ENCODE peak calls at places on chromosomes 7 and 10, in six cellular contexts. N is GM23248, J is trophoblast cell, T is mammary epithelial cell, P is hepatocyte, A is IMR-90. Q is an unnamed sample.

GRCh38 chr10:24097771-24098207 is 111.1 kb upstream of the KIAA1217 start:
- DNase-seq in N (no peak), J (no peak), T (no peak), P (no peak), A (no peak), Q (peak; percentile 9)

GRCh38 chr7:45578467-45578866 is 4.3 kb downstream of the ADCY1 start:
- DNase-seq in N (no peak), J (no peak), T (no peak), P (no peak), A (no peak), Q (no peak)

GRCh38 chr10:79031723-79032122 is 37.0 kb upstream of the ZMIZ1 start:
- DNase-seq in N (no peak), J (no peak), T (no peak), P (no peak), A (no peak), Q (no peak)

GRCh38 chr7:135770139-135770710 is 21.6 kb upstream of the FAM180A start:
- DNase-seq in N (peak; percentile 45), J (no peak), T (peak; percentile 13), P (no peak), A (peak; percentile 89), Q (no peak)

GRCh38 chr10:58963101-58963534 is 213.3 kb upstream of the PHYHIPL start:
- DNase-seq in N (no peak), J (no peak), T (no peak), P (peak; percentile 28), A (no peak), Q (no peak)

GRCh38 chr10:11838298-11838852 is 15.2 kb downstream of the PROSER2 start:
- DNase-seq in N (no peak), J (no peak), T (peak; percentile 18), P (no peak), A (no peak), Q (no peak)

GRCh38 chr7:37342665-37343471 is 105.8 kb downstream of the ELMO1 start:
- DNase-seq in N (no peak), J (no peak), T (peak; percentile 12), P (no peak), A (no peak), Q (no peak)

GRCh38 chr7:127770870-127771269 is 118.9 kb downstream of the SND1 start:
- DNase-seq in N (peak; percentile 65), J (no peak), T (no peak), P (no peak), A (peak; percentile 72), Q (peak; percentile 84)

GRCh38 chr10:122163182-122164027 is 107.7 kb upstream of the BTBD16 start:
- DNase-seq in N (peak; percentile 71), J (no peak), T (no peak), P (peak; percentile 75), A (peak; percentile 52), Q (no peak)

GRCh38 chr7:117322741-117323584 is at the start of gene WNT2:
- DNase-seq in N (peak; percentile 45), J (no peak), T (peak; percentile 42), P (peak; percentile 23), A (peak; percentile 22), Q (no peak)

GRCh38 chr7:31440511-31440910 is 73.4 kb upstream of the ITPRID1 start:
- DNase-seq in N (no peak), J (no peak), T (no peak), P (no peak), A (no peak), Q (no peak)

GRCh38 chr10:90451283-90451682 is 406.6 kb downstream of the HTR7 start:
- DNase-seq in N (no peak), J (no peak), T (peak; percentile 65), P (no peak), A (no peak), Q (no peak)

GRCh38 chr7:41297167-41297566 is 405.7 kb downstream of the INHBA start:
- DNase-seq in N (no peak), J (no peak), T (no peak), P (no peak), A (no peak), Q (no peak)

GRCh38 chr7:75608451-75609122 is 116.5 kb downstream of the SPDYE5 start:
- DNase-seq in N (no peak), J (no peak), T (no peak), P (no peak), A (no peak), Q (no peak)

GRCh38 chr7:99784007-99784406 is at the start of gene CYP3A4:
- DNase-seq in N (peak; percentile 6), J (no peak), T (no peak), P (no peak), A (no peak), Q (no peak)

GRCh38 chr7:137923380-137923779 is 76.6 kb upstream of the DGKI start:
- DNase-seq in N (peak; percentile 95), J (no peak), T (no peak), P (no peak), A (peak; percentile 93), Q (peak; percentile 82)

GRCh38 chr10:72310636-72311035 is 36.9 kb downstream of the DDIT4 start:
- DNase-seq in N (no peak), J (no peak), T (peak; percentile 65), P (no peak), A (peak; percentile 46), Q (no peak)

GRCh38 chr10:80177781-80178636 is 27.3 kb downstream of the ANXA11 start:
- DNase-seq in N (peak; percentile 74), J (peak; percentile 84), T (no peak), P (no peak), A (peak; percentile 54), Q (peak; percentile 44)

GRCh38 chr7:7159063-7159645 is 23.2 kb upstream of the C1GALT1 start:
- DNase-seq in N (peak; percentile 30), J (no peak), T (no peak), P (no peak), A (no peak), Q (no peak)

GRCh38 chr7:38855867-38856266 is 53.1 kb downstream of the VPS41 start:
- DNase-seq in N (peak; percentile 8), J (no peak), T (no peak), P (no peak), A (no peak), Q (no peak)

GRCh38 chr10:21995557-21995956 is 8.0 kb downstream of the DNAJC1 start:
- DNase-seq in N (peak; percentile 46), J (no peak), T (no peak), P (no peak), A (peak; percentile 30), Q (no peak)

GRCh38 chr7:31958216-31958615 is 112.0 kb downstream of the PDE1C start:
- DNase-seq in N (peak; percentile 68), J (no peak), T (no peak), P (no peak), A (peak; percentile 70), Q (peak; percentile 40)

GRCh38 chr10:125881192-125881591 is at the start of gene DHX32:
- DNase-seq in N (no peak), J (no peak), T (no peak), P (no peak), A (no peak), Q (no peak)

GRCh38 chr10:57964371-57964770 is 303.3 kb downstream of the IPMK start:
- DNase-seq in N (peak; percentile 95), J (no peak), T (peak; percentile 78), P (no peak), A (peak; percentile 74), Q (peak; percentile 91)

GRCh38 chr7:114530074-114530611 is 115.5 kb downstream of the FOXP2 start:
- DNase-seq in N (peak; percentile 33), J (no peak), T (no peak), P (peak; percentile 3), A (peak; percentile 36), Q (peak; percentile 8)

GRCh38 chr7:128112018-128112780 is 81.0 kb upstream of the LRRC4 start:
- DNase-seq in N (no peak), J (no peak), T (no peak), P (no peak), A (no peak), Q (no peak)

DNA sequence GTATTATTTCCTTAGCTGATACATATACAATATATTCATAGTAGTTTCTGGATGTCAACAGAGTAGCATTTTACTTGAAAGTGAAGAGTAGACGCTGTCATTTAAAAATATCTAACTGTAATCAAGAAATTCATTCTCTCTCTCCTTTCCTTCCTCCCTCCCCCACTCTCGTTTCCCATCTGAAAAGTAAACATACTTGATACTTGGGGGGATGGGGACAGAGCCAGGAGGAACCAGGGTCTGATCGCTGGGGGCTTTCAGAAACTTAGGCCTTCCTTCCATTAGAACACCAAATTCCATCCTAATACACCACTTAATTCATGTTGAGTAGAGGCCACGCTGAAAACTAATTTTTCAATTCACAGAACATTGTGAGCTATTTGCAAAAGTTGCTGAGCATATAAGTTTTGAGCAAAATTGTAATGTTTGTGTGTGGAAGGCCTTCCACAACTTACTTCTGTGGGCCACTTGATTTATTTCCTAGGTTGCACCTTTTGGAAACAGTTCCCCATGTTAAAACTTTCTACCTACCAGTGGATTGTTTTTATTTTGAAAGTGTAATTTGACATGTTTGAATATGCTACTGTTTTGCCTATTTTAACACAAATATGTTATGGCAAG is 35.3 kb downstream of the CNPY1 start:
- DNase-seq in N (no peak), J (no peak), T (no peak), P (no peak), A (no peak), Q (no peak)
- H3K4me3 ChIP-seq in N (no peak overlapping the region), J (no peak overlapping the region), T (no peak overlapping the region), P (no peak overlapping the region), A (no peak overlapping the region), Q (no peak overlapping the region)

DNA sequence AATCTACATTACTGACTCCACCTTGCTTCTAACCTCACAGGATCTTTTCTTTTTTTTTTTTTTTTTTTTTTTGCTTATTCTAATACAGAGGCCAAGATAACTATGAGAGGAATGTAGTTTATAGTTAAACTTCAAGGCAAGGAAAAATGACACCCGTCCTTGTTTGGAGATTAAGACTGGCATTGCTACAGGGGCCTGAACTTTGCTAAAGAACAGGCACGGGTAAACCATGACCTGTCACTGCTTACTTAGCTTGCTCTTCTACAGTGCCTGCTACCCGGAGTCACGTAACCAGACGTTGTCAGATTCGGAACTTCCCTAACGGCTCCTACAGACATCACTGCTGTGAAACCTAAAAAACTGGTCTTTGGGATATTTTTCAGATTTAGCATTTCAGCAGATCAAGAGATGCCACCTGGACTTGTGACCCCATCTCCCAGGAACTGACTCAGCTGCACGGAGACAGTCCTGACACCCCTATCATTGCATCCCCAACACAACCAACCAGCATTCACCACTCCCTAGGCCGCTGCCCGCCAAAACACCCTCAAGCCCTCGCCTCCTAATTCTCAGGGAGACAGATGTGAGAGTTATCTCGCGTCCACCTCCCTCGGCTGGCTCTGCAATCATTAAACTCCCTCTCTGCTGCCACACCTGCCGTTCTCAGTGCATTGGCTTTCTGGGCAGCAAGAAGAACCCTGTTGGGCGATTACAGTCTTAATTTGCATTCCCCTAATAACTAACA is 27.5 kb downstream of the MAD1L1 start:
- DNase-seq in N (no peak), J (no peak), T (no peak), P (no peak), A (peak; percentile 11), Q (no peak)
- H2AFZ ChIP-seq in N (no peak overlapping the region), J (no peak overlapping the region), T (no peak overlapping the region), P (no peak overlapping the region), A (no peak overlapping the region), Q (no peak overlapping the region)

DNA sequence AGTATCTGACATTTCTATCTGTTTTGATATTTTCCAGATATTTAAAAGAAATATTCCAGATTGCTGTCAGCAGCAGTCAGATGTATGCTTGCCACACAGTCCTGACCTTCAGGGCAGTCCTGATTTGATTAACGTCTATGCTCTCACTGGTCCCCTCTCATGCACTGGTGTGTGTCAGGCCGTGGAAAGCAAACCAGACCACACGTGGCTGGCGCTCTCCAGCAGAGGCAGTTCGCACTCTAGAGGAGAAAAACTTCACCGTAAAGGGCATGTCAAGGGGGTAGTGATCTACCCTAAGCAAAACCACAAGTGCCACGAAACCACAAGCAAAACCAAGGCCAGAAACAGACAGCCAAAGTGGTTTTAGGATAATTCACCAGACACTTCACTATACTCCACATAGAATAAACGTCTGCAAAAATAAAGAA is 26.5 kb downstream of the PARP12 start:
- DNase-seq in N (no peak), J (no peak), T (no peak), P (no peak), A (no peak), Q (peak; percentile 31)
- H3K4me2 ChIP-seq in N (peak overlapping the region; percentile 89), J (no peak overlapping the region), T (no peak overlapping the region), P (no peak overlapping the region), A (no peak overlapping the region), Q (no peak overlapping the region)

GRCh38 chr10:123995461-123996131 is 97.8 kb downstream of the CHST15 start:
- DNase-seq in N (peak; percentile 90), J (peak; percentile 94), T (peak; percentile 91), P (peak; percentile 77), A (peak; percentile 66), Q (peak; percentile 93)
- H3K4me3 ChIP-seq in N (peak overlapping the region; percentile 65), J (no peak overlapping the region), T (peak overlapping the region; percentile 26), P (no peak overlapping the region), A (no peak overlapping the region), Q (peak overlapping the region; percentile 47)